ENCODE peak calls at places on chromosome X, in seven cellular contexts. I is IMR-90; N is cardiac fibroblast; F is neural crest cell; W is heart left ventricle; B is CD4-positive, alpha-beta T cell; U is GM12865. Q is an unnamed sample.
A peak's percentile ranks its signal among the peaks of the same experiment; 100 is the strongest.

GRCh38 chrX:3244955-3245354 is 101.5 kb downstream of the MXRA5 start:
- DNase-seq in I (no peak), W (no peak), B (no peak), U (no peak), F (no peak), N (peak; percentile 6), Q (no peak)

GRCh38 chrX:72081605-72082320 is 50.0 kb downstream of the RTL5 start:
- DNase-seq in B (no peak), U (no peak), F (no peak), N (no peak), W (no peak), I (no peak), Q (no peak)

GRCh38 chrX:29318051-29318450 is 730.8 kb downstream of the IL1RAPL1 start:
- DNase-seq in B (no peak), U (no peak), I (peak; percentile 38), N (peak; percentile 46), F (no peak), W (no peak), Q (no peak)

GRCh38 chrX:106952988-106953387 is 32.8 kb downstream of the CLDN2 start:
- DNase-seq in I (no peak), B (no peak), N (peak; percentile 53), F (no peak), W (no peak), U (no peak), Q (no peak)

GRCh38 chrX:87388381-87388780 is 129.2 kb upstream of the KLHL4 start:
- DNase-seq in I (no peak), W (no peak), U (no peak), N (no peak), F (no peak), B (no peak), Q (no peak)

GRCh38 chrX:96979766-96980165 is 96.1 kb downstream of the RPA4 start:
- DNase-seq in B (no peak), W (no peak), I (no peak), N (no peak), F (no peak), U (no peak), Q (no peak)

GRCh38 chrX:107485019-107485418 is 35.6 kb downstream of the FRMPD3 start:
- DNase-seq in U (peak; percentile 3), B (no peak), W (no peak), N (no peak), F (no peak), I (no peak), Q (no peak)

GRCh38 chrX:120452131-120452530 is 17.0 kb downstream of the LAMP2 start:
- DNase-seq in U (peak; percentile 3), F (no peak), I (peak; percentile 26), B (no peak), W (no peak), N (peak; percentile 25), Q (no peak)

GRCh38 chrX:154541589-154541895 is 5.1 kb downstream of the G6PD start:
- DNase-seq in W (no peak), N (no peak), I (peak; percentile 13), U (no peak), F (no peak), B (no peak), Q (no peak)

GRCh38 chrX:107626916-107627315 is 1.4 kb upstream of the PRPS1 start:
- DNase-seq in B (no peak), N (no peak), F (no peak), U (no peak), W (no peak), I (no peak), Q (no peak)

GRCh38 chrX:57155171-57155570 is 18.0 kb upstream of the SPIN2A start:
- DNase-seq in N (peak; percentile 5), I (no peak), U (no peak), B (no peak), F (no peak), W (no peak), Q (no peak)

GRCh38 chrX:19552793-19553192 is 37.5 kb upstream of the MAP3K15 start:
- DNase-seq in I (no peak), U (no peak), F (no peak), N (no peak), W (no peak), B (no peak), Q (no peak)

GRCh38 chrX:70089575-70090297 is 27.5 kb downstream of the OTUD6A start:
- DNase-seq in N (peak; percentile 59), I (peak; percentile 62), U (no peak), W (no peak), F (no peak), B (no peak), Q (no peak)

GRCh38 chrX:149504915-149505651 is at the start of gene IDS:
- DNase-seq in B (peak; percentile 80), I (peak; percentile 83), U (peak; percentile 90), F (peak; percentile 64), W (peak; percentile 93), N (peak; percentile 81), Q (peak; percentile 80)

DNA sequence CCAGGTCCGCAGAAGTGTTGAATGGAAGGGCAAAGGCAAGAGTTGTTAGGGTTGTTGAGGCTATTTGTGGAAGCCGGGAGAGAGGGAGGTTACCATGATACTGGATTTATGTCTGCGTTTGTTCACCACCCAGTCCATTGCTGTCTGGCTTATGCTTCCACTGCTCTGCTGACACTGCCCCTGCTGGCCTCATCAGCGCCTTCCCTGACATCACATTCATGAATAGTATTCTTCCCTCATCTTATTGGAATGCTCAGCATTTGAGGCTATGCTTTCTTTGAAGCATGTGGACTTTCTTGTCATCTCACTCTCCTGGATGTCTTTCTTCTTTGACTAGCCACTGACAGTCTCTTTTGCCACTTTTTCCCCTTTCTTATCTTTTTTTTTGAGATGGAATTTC is 10.3 kb downstream of the GNL3L start:
- DNase-seq in B (no peak), U (no peak), W (peak; percentile 55), N (peak; percentile 65), I (peak; percentile 72), F (no peak), Q (no peak)
- TF ChIP-seq CTCF in B (no peak), U (no peak), W (peak; percentile 14), N (peak; percentile 11), I (peak; percentile 33), F (no peak), Q (no peak)

GRCh38 chrX:131366387-131366786 is 77.3 kb upstream of the IGSF1 start:
- DNase-seq in W (no peak), F (no peak), N (no peak), U (peak; percentile 0), B (no peak), I (no peak), Q (no peak)
- TF ChIP-seq CTCF in W (peak; percentile 14), F (peak; percentile 55), N (no peak), U (no peak), B (no peak), I (no peak), Q (no peak)

GRCh38 chrX:145178268-145178667 is 69.0 kb upstream of the SPANXN1 start:
- DNase-seq in F (no peak), U (no peak), I (no peak), N (no peak), B (no peak), W (no peak), Q (no peak)
- TF ChIP-seq CTCF in F (peak; percentile 55), U (no peak), I (no peak), N (peak; percentile 17), B (no peak), W (peak; percentile 31), Q (peak; percentile 40)

GRCh38 chrX:153075366-153075765 is 3.1 kb downstream of the PNMA6A start:
- DNase-seq in I (no peak), B (no peak), U (no peak), F (no peak), N (no peak), W (no peak), Q (no peak)
- TF ChIP-seq CTCF in I (no peak), B (no peak), U (no peak), F (no peak), N (no peak), W (no peak), Q (no peak)

GRCh38 chrX:115972717-115973116 is 197.8 kb upstream of the AGTR2 start:
- DNase-seq in B (no peak), N (peak; percentile 10), W (no peak), F (no peak), I (no peak), U (no peak), Q (no peak)

GRCh38 chrX:115970718-115971117 is 199.8 kb upstream of the AGTR2 start:
- DNase-seq in W (no peak), I (no peak), B (no peak), U (no peak), N (no peak), F (no peak), Q (no peak)

GRCh38 chrX:115966920-115967319 is 203.6 kb upstream of the AGTR2 start:
- DNase-seq in B (no peak), I (no peak), U (no peak), F (no peak), N (no peak), W (no peak), Q (no peak)

GRCh38 chrX:115968436-115969252 is 201.9 kb upstream of the AGTR2 start:
- DNase-seq in N (peak; percentile 20), I (no peak), W (peak; percentile 53), F (peak; percentile 57), B (no peak), U (no peak), Q (no peak)
- TF ChIP-seq CTCF in N (no peak), I (no peak), W (no peak), F (peak; percentile 48), B (no peak), U (no peak), Q (peak; percentile 24)

DNA sequence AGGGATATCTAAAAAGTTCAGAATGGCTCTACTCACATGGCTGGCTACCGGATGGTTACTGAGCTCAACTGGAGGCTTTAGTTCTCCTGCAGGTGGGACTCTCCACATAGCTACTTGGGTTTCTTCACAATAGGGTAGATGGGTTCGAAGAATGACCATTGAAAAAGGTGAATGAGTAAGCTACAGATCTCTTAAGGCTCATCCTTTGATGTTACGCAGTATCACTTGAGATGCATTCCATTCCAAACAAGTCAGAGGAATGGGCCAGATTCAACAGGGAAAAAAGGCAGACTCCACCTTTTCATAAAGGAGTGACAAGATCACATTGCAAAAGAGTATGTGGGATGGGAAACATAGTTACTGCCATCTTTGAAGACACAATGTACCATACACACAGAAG is 52.6 kb downstream of the DDX53 start:
- DNase-seq in B (no peak), N (no peak), I (no peak), F (no peak), U (no peak), W (no peak), Q (no peak)
- TF ChIP-seq CTCF in B (no peak), N (no peak), I (no peak), F (no peak), U (no peak), W (no peak), Q (no peak)